ENCODE peak calls at places on chromosomes 4 and X, in nine cellular contexts. One of them, this sample, is unnamed.

GRCh38 chr4:163895369-163896005 is 401.0 kb downstream of the TMA16 start:
- DNase-seq in effector CD4-positive, alpha-beta T cell: no peak
- DNase-seq in NCI-H187: no peak
- DNase-seq in CD4-positive, alpha-beta T cell: peak
- DNase-seq in erythroblast: no peak
- DNase-seq in DMS153: peak
- DNase-seq in SK-N-SH: no peak
- DNase-seq in ecto neural progenitor cell: no peak
- DNase-seq in SK-MEL-5: no peak
- DNase-seq in this sample: peak

GRCh38 chr4:42390622-42391355 is 6.5 kb upstream of the SHISA3 start:
- DNase-seq in effector CD4-positive, alpha-beta T cell: no peak
- DNase-seq in NCI-H187: no peak
- DNase-seq in CD4-positive, alpha-beta T cell: no peak
- DNase-seq in erythroblast: no peak
- DNase-seq in DMS153: no peak
- DNase-seq in SK-N-SH: no peak
- DNase-seq in ecto neural progenitor cell: no peak
- DNase-seq in SK-MEL-5: no peak
- DNase-seq in this sample: no peak

GRCh38 chrX:34275710-34276109 is 143.6 kb upstream of the FAM47A start:
- DNase-seq in effector CD4-positive, alpha-beta T cell: no peak
- DNase-seq in NCI-H187: no peak
- DNase-seq in CD4-positive, alpha-beta T cell: no peak
- DNase-seq in erythroblast: no peak
- DNase-seq in DMS153: peak
- DNase-seq in SK-N-SH: no peak
- DNase-seq in ecto neural progenitor cell: no peak
- DNase-seq in SK-MEL-5: peak
- DNase-seq in this sample: no peak

GRCh38 chrX:154298312-154298711 is 2.7 kb downstream of the TKTL1 start:
- DNase-seq in effector CD4-positive, alpha-beta T cell: no peak
- DNase-seq in NCI-H187: peak
- DNase-seq in CD4-positive, alpha-beta T cell: no peak
- DNase-seq in erythroblast: no peak
- DNase-seq in DMS153: peak
- DNase-seq in SK-N-SH: no peak
- DNase-seq in ecto neural progenitor cell: no peak
- DNase-seq in SK-MEL-5: no peak
- DNase-seq in this sample: no peak

GRCh38 chrX:101658661-101659477 is 781 bp downstream of the ARMCX2 start:
- DNase-seq in effector CD4-positive, alpha-beta T cell: peak
- DNase-seq in NCI-H187: peak
- DNase-seq in CD4-positive, alpha-beta T cell: peak
- DNase-seq in erythroblast: peak
- DNase-seq in DMS153: peak
- DNase-seq in SK-N-SH: peak
- DNase-seq in ecto neural progenitor cell: peak
- DNase-seq in SK-MEL-5: peak
- DNase-seq in this sample: peak

GRCh38 chr4:91829531-91829930 is 474.2 kb upstream of the GRID2 start:
- DNase-seq in effector CD4-positive, alpha-beta T cell: no peak
- DNase-seq in NCI-H187: no peak
- DNase-seq in CD4-positive, alpha-beta T cell: no peak
- DNase-seq in erythroblast: no peak
- DNase-seq in DMS153: no peak
- DNase-seq in SK-N-SH: no peak
- DNase-seq in ecto neural progenitor cell: no peak
- DNase-seq in SK-MEL-5: no peak
- DNase-seq in this sample: no peak

GRCh38 chr4:23298371-23298770 is 591.5 kb downstream of the PPARGC1A start:
- DNase-seq in effector CD4-positive, alpha-beta T cell: no peak
- DNase-seq in NCI-H187: no peak
- DNase-seq in CD4-positive, alpha-beta T cell: no peak
- DNase-seq in erythroblast: no peak
- DNase-seq in DMS153: no peak
- DNase-seq in SK-N-SH: no peak
- DNase-seq in ecto neural progenitor cell: no peak
- DNase-seq in SK-MEL-5: no peak
- DNase-seq in this sample: no peak

GRCh38 chr4:13865871-13866669 is 238.5 kb upstream of the BOD1L1 start:
- DNase-seq in effector CD4-positive, alpha-beta T cell: no peak
- DNase-seq in NCI-H187: no peak
- DNase-seq in CD4-positive, alpha-beta T cell: no peak
- DNase-seq in erythroblast: no peak
- DNase-seq in DMS153: no peak
- DNase-seq in SK-N-SH: no peak
- DNase-seq in ecto neural progenitor cell: no peak
- DNase-seq in SK-MEL-5: no peak
- DNase-seq in this sample: no peak

GRCh38 chr4:85725727-85726170 is 250.8 kb downstream of the ARHGAP24 start:
- DNase-seq in effector CD4-positive, alpha-beta T cell: no peak
- DNase-seq in NCI-H187: no peak
- DNase-seq in CD4-positive, alpha-beta T cell: no peak
- DNase-seq in erythroblast: no peak
- DNase-seq in DMS153: peak
- DNase-seq in SK-N-SH: no peak
- DNase-seq in ecto neural progenitor cell: no peak
- DNase-seq in SK-MEL-5: no peak
- DNase-seq in this sample: no peak

GRCh38 chrX:39058724-39059123 is 257.5 kb downstream of the MID1IP1 start:
- DNase-seq in effector CD4-positive, alpha-beta T cell: no peak
- DNase-seq in NCI-H187: no peak
- DNase-seq in CD4-positive, alpha-beta T cell: no peak
- DNase-seq in erythroblast: no peak
- DNase-seq in DMS153: no peak
- DNase-seq in SK-N-SH: no peak
- DNase-seq in ecto neural progenitor cell: no peak
- DNase-seq in SK-MEL-5: no peak
- DNase-seq in this sample: no peak

GRCh38 chr4:184787766-184788503 is 37.8 kb downstream of the ACSL1 start:
- DNase-seq in effector CD4-positive, alpha-beta T cell: no peak
- DNase-seq in NCI-H187: no peak
- DNase-seq in CD4-positive, alpha-beta T cell: no peak
- DNase-seq in erythroblast: no peak
- DNase-seq in DMS153: no peak
- DNase-seq in SK-N-SH: no peak
- DNase-seq in ecto neural progenitor cell: no peak
- DNase-seq in SK-MEL-5: no peak
- DNase-seq in this sample: no peak

GRCh38 chr4:122826000-122826595 is 533 bp upstream of the FGF2 start:
- DNase-seq in effector CD4-positive, alpha-beta T cell: no peak
- DNase-seq in NCI-H187: no peak
- DNase-seq in CD4-positive, alpha-beta T cell: no peak
- DNase-seq in erythroblast: no peak
- DNase-seq in DMS153: no peak
- DNase-seq in SK-N-SH: peak
- DNase-seq in ecto neural progenitor cell: no peak
- DNase-seq in SK-MEL-5: no peak
- DNase-seq in this sample: no peak

GRCh38 chr4:189136462-189136861 is 804.2 kb upstream of the FRG1 start:
- DNase-seq in effector CD4-positive, alpha-beta T cell: no peak
- DNase-seq in NCI-H187: no peak
- DNase-seq in CD4-positive, alpha-beta T cell: no peak
- DNase-seq in erythroblast: no peak
- DNase-seq in DMS153: no peak
- DNase-seq in SK-N-SH: no peak
- DNase-seq in ecto neural progenitor cell: no peak
- DNase-seq in SK-MEL-5: peak
- DNase-seq in this sample: no peak